ENCODE peak calls at places on chromosomes 7 and 10, in ten cellular contexts. Q is B cell, F is choroid plexus epithelial cell, C is HepG2, M is ovary, G is mammary epithelial cell, S is endodermal cell, L is spleen, X is heart left ventricle, D is heart right ventricle. P is an unnamed sample.

GRCh38 chr10:7917736-7918135 is 99.4 kb downstream of the TAF3 start:
- DNase-seq in Q (no peak), F (no peak), C (no peak), M (no peak), G (no peak), S (no peak), L (no peak), X (no peak), D (no peak), P (no peak)

GRCh38 chr10:92830478-92831389 is 17.6 kb upstream of the EXOC6 start:
- DNase-seq in Q (peak), F (no peak), C (no peak), M (no peak), G (no peak), S (no peak), L (no peak), X (no peak), D (peak), P (no peak)

GRCh38 chr10:87684001-87684628 is 24.4 kb downstream of the PAPSS2 start:
- DNase-seq in Q (no peak), F (no peak), C (no peak), M (no peak), G (no peak), S (no peak), L (no peak), X (no peak), D (no peak), P (no peak)

GRCh38 chr7:124246262-124246863 is 213.5 kb upstream of the TMEM229A start:
- DNase-seq in Q (no peak), F (peak), C (peak), M (no peak), G (peak), S (no peak), L (no peak), X (no peak), D (no peak), P (no peak)

GRCh38 chr10:12081879-12082560 is 13.3 kb downstream of the DHTKD1 start:
- DNase-seq in Q (no peak), F (peak), C (no peak), M (no peak), G (peak), S (no peak), L (no peak), X (no peak), D (no peak), P (no peak)

GRCh38 chr7:150937848-150938561 is 40.1 kb downstream of the KCNH2 start:
- DNase-seq in Q (no peak), F (peak), C (no peak), M (no peak), G (peak), S (no peak), L (no peak), X (no peak), D (no peak), P (no peak)

GRCh38 chr10:123275183-123275549 is 121.0 kb downstream of the BUB3 start:
- DNase-seq in Q (no peak), F (no peak), C (no peak), M (no peak), G (no peak), S (peak), L (no peak), X (no peak), D (no peak), P (no peak)

GRCh38 chr7:106730021-106730420 is 69.1 kb upstream of the CCDC71L start:
- DNase-seq in Q (no peak), F (no peak), C (no peak), M (no peak), G (peak), S (no peak), L (no peak), X (no peak), D (no peak), P (no peak)

GRCh38 chr7:29620531-29620930 is 56.9 kb downstream of the PRR15 start:
- DNase-seq in Q (no peak), F (no peak), C (no peak), M (no peak), G (no peak), S (no peak), L (no peak), X (no peak), D (no peak), P (no peak)

GRCh38 chr10:95485445-95485844 is 75.7 kb downstream of the SORBS1 start:
- DNase-seq in Q (no peak), F (peak), C (peak), M (no peak), G (no peak), S (no peak), L (no peak), X (no peak), D (no peak), P (no peak)

GRCh38 chr7:143296686-143297085 is 8.5 kb downstream of the CASP2 start:
- DNase-seq in Q (no peak), F (no peak), C (no peak), M (no peak), G (no peak), S (no peak), L (no peak), X (no peak), D (no peak), P (no peak)

GRCh38 chr7:91265693-91266066 is 1.4 kb downstream of the FZD1 start:
- DNase-seq in Q (no peak), F (peak), C (no peak), M (no peak), G (peak), S (peak), L (peak), X (peak), D (no peak), P (peak)

GRCh38 chr7:142711722-142712616 is 37.3 kb upstream of the PRSS1 start:
- DNase-seq in Q (peak), F (peak), C (no peak), M (no peak), G (peak), S (no peak), L (no peak), X (no peak), D (no peak), P (no peak)

GRCh38 chr7:132019718-132020117 is 463.3 kb upstream of the PODXL start:
- DNase-seq in Q (no peak), F (no peak), C (no peak), M (no peak), G (no peak), S (no peak), L (no peak), X (no peak), D (no peak), P (no peak)

GRCh38 chr7:22372863-22373262 is 15.9 kb upstream of the RAPGEF5 start:
- DNase-seq in Q (no peak), F (no peak), C (no peak), M (no peak), G (no peak), S (no peak), L (no peak), X (no peak), D (no peak), P (no peak)

GRCh38 chr10:117086545-117086944 is 51.5 kb downstream of the VAX1 start:
- DNase-seq in Q (no peak), F (no peak), C (no peak), M (no peak), G (peak), S (no peak), L (no peak), X (no peak), D (no peak), P (no peak)

GRCh38 chr10:112446055-112446854 is 459 bp downstream of the ZDHHC6 start:
- DNase-seq in Q (no peak), F (peak), C (no peak), M (no peak), G (peak), S (peak), L (peak), X (peak), D (no peak), P (no peak)

GRCh38 chr10:109992485-109992884 is 15.3 kb upstream of the ADD3 start:
- DNase-seq in Q (no peak), F (peak), C (no peak), M (no peak), G (no peak), S (no peak), L (no peak), X (no peak), D (no peak), P (no peak)

GRCh38 chr7:421056-421991 is 98.3 kb downstream of the PDGFA start:
- DNase-seq in Q (no peak), F (no peak), C (no peak), M (no peak), G (no peak), S (peak), L (peak), X (no peak), D (no peak), P (peak)

GRCh38 chr10:48927198-48927597 is 12.4 kb downstream of the LRRC18 start:
- DNase-seq in Q (no peak), F (no peak), C (no peak), M (no peak), G (no peak), S (peak), L (no peak), X (peak), D (peak), P (no peak)

GRCh38 chr10:96491303-96491702 is 22.4 kb downstream of the TLL2 start:
- DNase-seq in Q (no peak), F (peak), C (no peak), M (no peak), G (no peak), S (no peak), L (no peak), X (no peak), D (no peak), P (no peak)
- TF ChIP-seq CTCF in Q (no peak), F (peak), C (peak), M (no peak), G (peak), S (peak), L (no peak), X (no peak), D (no peak), P (peak)

GRCh38 chr10:51368943-51369342 is 294.7 kb downstream of the PRKG1 start:
- DNase-seq in Q (no peak), F (no peak), C (no peak), M (no peak), G (no peak), S (peak), L (no peak), X (no peak), D (no peak), P (no peak)
- TF ChIP-seq CTCF in Q (no peak), F (no peak), C (peak), M (no peak), G (peak), S (peak), L (no peak), X (no peak), D (no peak), P (peak)

GRCh38 chr7:34281260-34281659 is 375.9 kb downstream of the BMPER start:
- DNase-seq in Q (no peak), F (peak), C (peak), M (no peak), G (no peak), S (no peak), L (no peak), X (no peak), D (no peak), P (no peak)
- TF ChIP-seq CTCF in Q (no peak), F (peak), C (peak), M (no peak), G (peak), S (peak), L (no peak), X (no peak), D (no peak), P (peak)

DNA sequence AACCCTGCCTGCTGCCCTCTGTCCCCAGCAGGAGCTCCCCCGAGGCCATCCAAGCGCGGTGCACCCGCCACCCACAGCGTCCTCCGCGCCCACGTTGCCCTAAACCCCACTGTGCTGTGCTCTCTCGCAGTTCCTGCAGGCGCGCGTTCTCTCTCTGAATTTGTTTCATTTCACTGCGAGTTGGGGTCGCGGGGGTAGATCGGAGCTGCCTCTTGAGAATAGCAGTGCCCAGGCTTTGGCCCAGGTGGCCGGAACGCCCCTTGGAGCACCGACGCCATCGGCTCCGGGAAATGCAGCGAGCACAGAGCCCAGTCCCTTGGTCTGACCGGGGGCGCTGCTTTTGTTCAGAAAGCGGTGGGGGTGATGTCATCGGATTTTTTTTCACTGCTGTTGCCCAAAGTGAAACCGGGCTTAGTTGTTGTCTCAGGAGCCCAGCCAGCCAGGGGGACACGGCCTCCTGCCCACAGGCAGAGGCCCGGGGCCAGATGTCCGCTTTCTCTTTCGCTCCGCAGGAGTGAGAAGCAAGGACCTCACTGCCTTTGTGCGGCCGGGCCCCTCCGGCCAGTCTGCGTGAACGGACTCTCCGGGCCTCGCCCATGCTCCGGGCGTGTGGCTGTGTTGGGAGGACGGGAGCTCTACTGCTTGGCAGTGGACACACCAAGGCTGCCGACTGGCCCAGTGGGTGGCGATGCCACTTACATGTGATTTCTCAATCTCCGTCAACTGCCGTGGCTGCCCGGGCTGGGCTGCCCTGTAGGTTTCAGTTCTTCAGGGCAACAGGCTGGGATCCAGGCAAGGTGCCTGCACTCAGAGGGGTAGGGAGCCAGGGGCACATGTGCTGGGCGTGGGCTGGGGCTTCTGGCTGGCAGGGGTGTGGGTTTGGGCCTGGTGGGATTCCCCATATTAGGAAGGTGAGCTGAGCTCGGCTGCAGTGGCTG is 43.2 kb downstream of the FOXK1 start:
- DNase-seq in Q (peak), F (peak), C (peak), M (peak), G (peak), S (peak), L (peak), X (peak), D (peak), P (no peak)
- TF ChIP-seq CTCF in Q (no peak), F (peak), C (peak), M (no peak), G (no peak), S (no peak), L (no peak), X (no peak), D (no peak), P (peak)

GRCh38 chr7:94330474-94331027 is 64.1 kb upstream of the COL1A2 start:
- DNase-seq in Q (no peak), F (no peak), C (no peak), M (no peak), G (no peak), S (no peak), L (no peak), X (no peak), D (no peak), P (no peak)

GRCh38 chr7:94336009-94336408 is 58.7 kb upstream of the COL1A2 start:
- DNase-seq in Q (no peak), F (no peak), C (no peak), M (no peak), G (peak), S (no peak), L (no peak), X (no peak), D (no peak), P (no peak)

GRCh38 chr7:94335586-94335985 is 59.1 kb upstream of the COL1A2 start:
- DNase-seq in Q (no peak), F (peak), C (no peak), M (no peak), G (peak), S (no peak), L (no peak), X (no peak), D (no peak), P (no peak)

GRCh38 chr7:94332571-94332970 is 62.1 kb upstream of the COL1A2 start:
- DNase-seq in Q (no peak), F (no peak), C (no peak), M (no peak), G (peak), S (no peak), L (no peak), X (no peak), D (no peak), P (no peak)

GRCh38 chr7:94333810-94334209 is 60.9 kb upstream of the COL1A2 start:
- DNase-seq in Q (no peak), F (no peak), C (no peak), M (no peak), G (peak), S (no peak), L (no peak), X (no peak), D (no peak), P (no peak)
- TF ChIP-seq CTCF in Q (no peak), F (no peak), C (no peak), M (no peak), G (no peak), S (no peak), L (no peak), X (no peak), D (no peak), P (no peak)

DNA sequence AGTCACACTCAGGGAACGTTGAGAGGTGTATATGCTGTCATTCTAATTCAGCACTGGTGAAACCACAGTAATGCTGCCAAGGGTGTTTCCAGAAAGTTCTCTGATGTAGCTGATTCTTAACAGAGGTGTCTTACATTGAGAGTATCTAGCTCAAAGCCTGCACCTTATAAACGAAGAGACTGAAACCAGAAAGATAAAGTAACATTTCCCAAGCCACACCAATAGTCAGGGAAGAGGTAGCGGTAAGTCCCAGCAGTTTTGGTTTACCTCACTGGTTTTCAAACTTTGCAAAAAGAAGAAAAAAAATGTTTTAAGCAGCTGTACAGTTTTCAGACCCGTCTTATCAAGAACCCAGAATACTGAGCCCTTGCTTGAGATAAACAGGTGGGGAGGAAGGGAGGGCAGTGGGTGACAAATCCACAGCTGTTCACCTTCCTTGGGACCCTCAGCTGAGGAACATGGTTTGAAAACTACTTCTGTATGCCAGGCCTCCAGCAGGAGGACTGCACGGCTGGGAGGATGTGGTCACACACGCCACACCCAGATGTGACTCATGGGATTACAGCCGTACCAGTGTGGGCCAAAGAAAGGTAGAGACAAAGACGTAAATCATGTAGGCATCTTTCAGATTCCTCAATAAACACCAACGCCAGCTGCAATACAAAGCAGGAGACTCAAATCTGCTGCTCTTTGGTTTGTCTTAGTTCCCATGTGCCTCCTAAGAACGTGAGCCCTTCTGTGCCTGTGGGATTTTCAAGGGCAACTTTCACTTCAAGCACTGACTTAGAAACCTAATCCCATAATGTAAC is 64.0 kb upstream of the GSDME start:
- DNase-seq in Q (peak), F (peak), C (peak), M (no peak), G (peak), S (no peak), L (peak), X (peak), D (no peak), P (no peak)
- TF ChIP-seq CTCF in Q (peak), F (peak), C (no peak), M (peak), G (peak), S (no peak), L (no peak), X (no peak), D (no peak), P (peak)

DNA sequence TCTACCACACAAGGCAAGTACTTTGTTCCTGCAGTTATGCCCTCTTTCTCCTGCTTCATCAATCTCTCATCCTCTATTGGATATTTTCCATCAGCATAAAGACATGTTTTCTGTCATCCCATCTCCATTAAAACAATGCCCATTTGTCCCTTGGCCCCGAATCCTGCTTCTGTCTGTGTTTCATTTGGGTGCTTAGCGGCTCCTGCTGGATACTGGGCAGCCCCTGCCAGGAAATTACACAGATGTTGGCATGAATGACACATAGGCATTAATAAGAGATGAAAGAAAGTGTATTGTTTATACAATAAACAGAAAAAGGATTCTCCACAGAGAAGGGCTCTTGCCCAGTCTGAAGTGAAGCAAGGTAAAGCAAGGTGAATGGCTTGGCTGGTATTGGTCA is 765.3 kb downstream of the REEP3 start:
- DNase-seq in Q (no peak), F (no peak), C (no peak), M (no peak), G (no peak), S (no peak), L (no peak), X (no peak), D (no peak), P (no peak)
- TF ChIP-seq CTCF in Q (no peak), F (no peak), C (no peak), M (no peak), G (no peak), S (no peak), L (no peak), X (no peak), D (no peak), P (no peak)